ENCODE peak calls at places on chromosome 5, in six cellular contexts. One of them, this sample, is unnamed.

GRCh38 chr5:81165493-81166119 is 67.5 kb upstream of the CKMT2 start:
- DNase-seq in A549: peak
- DNase-seq in HepG2: peak
- DNase-seq in GM12878: no peak
- DNase-seq in endothelial cell of umbilical vein: peak
- DNase-seq in K562: peak
- DNase-seq in this sample: peak

GRCh38 chr5:109038209-109038840 is 290.6 kb downstream of the FER start:
- DNase-seq in A549: no peak
- DNase-seq in HepG2: no peak
- DNase-seq in GM12878: no peak
- DNase-seq in endothelial cell of umbilical vein: peak
- DNase-seq in K562: no peak
- DNase-seq in this sample: no peak

GRCh38 chr5:179623906-179624741 is 653 bp upstream of the HNRNPH1 start:
- DNase-seq in A549: no peak
- DNase-seq in HepG2: peak
- DNase-seq in GM12878: no peak
- DNase-seq in endothelial cell of umbilical vein: peak
- DNase-seq in K562: peak
- DNase-seq in this sample: peak

GRCh38 chr5:61306531-61307195 is 25.4 kb upstream of the ZSWIM6 start:
- DNase-seq in A549: no peak
- DNase-seq in HepG2: no peak
- DNase-seq in GM12878: no peak
- DNase-seq in endothelial cell of umbilical vein: no peak
- DNase-seq in K562: no peak
- DNase-seq in this sample: no peak

GRCh38 chr5:121693864-121694263 is 157.8 kb upstream of the FTMT start:
- DNase-seq in A549: no peak
- DNase-seq in HepG2: no peak
- DNase-seq in GM12878: no peak
- DNase-seq in endothelial cell of umbilical vein: no peak
- DNase-seq in K562: no peak
- DNase-seq in this sample: peak

GRCh38 chr5:178202541-178202940 is 1.8 kb upstream of the HNRNPAB start:
- DNase-seq in A549: no peak
- DNase-seq in HepG2: no peak
- DNase-seq in GM12878: no peak
- DNase-seq in endothelial cell of umbilical vein: no peak
- DNase-seq in K562: no peak
- DNase-seq in this sample: no peak

GRCh38 chr5:78242001-78242400 is 52.5 kb downstream of the AP3B1 start:
- DNase-seq in A549: no peak
- DNase-seq in HepG2: no peak
- DNase-seq in GM12878: no peak
- DNase-seq in endothelial cell of umbilical vein: no peak
- DNase-seq in K562: no peak
- DNase-seq in this sample: no peak

GRCh38 chr5:6728011-6728794 is 15.0 kb downstream of the TENT4A start:
- DNase-seq in A549: no peak
- DNase-seq in HepG2: no peak
- DNase-seq in GM12878: no peak
- DNase-seq in endothelial cell of umbilical vein: no peak
- DNase-seq in K562: no peak
- DNase-seq in this sample: no peak

GRCh38 chr5:44909009-44909408 is 100.3 kb downstream of the MRPS30 start:
- DNase-seq in A549: no peak
- DNase-seq in HepG2: no peak
- DNase-seq in GM12878: no peak
- DNase-seq in endothelial cell of umbilical vein: no peak
- DNase-seq in K562: no peak
- DNase-seq in this sample: no peak

GRCh38 chr5:112201141-112201540 is 217.9 kb downstream of the EPB41L4A start:
- DNase-seq in A549: no peak
- DNase-seq in HepG2: no peak
- DNase-seq in GM12878: no peak
- DNase-seq in endothelial cell of umbilical vein: no peak
- DNase-seq in K562: no peak
- DNase-seq in this sample: no peak

GRCh38 chr5:137733922-137734695 is 1.8 kb downstream of the KLHL3 start:
- DNase-seq in A549: no peak
- DNase-seq in HepG2: no peak
- DNase-seq in GM12878: no peak
- DNase-seq in endothelial cell of umbilical vein: peak
- DNase-seq in K562: no peak
- DNase-seq in this sample: no peak

GRCh38 chr5:106797996-106798395 is 872.7 kb downstream of the EFNA5 start:
- DNase-seq in A549: no peak
- DNase-seq in HepG2: no peak
- DNase-seq in GM12878: no peak
- DNase-seq in endothelial cell of umbilical vein: no peak
- DNase-seq in K562: no peak
- DNase-seq in this sample: no peak

DNA sequence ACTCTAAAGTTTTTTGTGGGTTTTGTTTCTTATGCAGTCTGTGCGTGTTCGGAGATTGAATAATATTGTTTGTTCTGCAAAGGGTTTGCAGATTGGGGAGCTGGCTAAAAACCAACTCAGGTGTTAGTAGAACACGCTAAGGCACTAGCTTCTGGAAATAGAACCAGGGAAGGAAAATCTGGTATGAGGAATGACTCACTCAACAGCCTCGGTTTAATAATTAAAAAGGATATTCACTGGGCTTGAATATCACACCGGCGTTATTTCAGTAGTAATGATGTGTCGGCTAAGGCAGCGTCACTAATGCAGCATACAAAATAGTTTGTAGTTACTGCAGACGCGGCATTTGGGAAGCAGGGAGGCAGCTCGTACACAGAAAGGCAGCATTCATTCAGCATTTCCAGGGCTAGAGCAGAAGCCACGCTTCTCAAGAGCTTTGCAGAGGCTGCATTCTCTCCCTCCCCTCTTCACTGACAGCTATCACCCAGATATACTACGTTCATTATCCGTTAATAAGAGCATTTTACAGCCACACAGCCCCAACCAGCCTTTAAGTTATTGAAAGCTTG is 1.7 kb downstream of the ADRA1B start:
- DNase-seq in A549: peak
- DNase-seq in HepG2: no peak
- DNase-seq in GM12878: no peak
- DNase-seq in endothelial cell of umbilical vein: no peak
- DNase-seq in K562: no peak
- DNase-seq in this sample: no peak
- TF ChIP-seq POLR2A in A549: no peak
- TF ChIP-seq POLR2A in HepG2: no peak
- TF ChIP-seq POLR2A in GM12878: no peak
- TF ChIP-seq POLR2A in endothelial cell of umbilical vein: no peak
- TF ChIP-seq POLR2A in K562: no peak
- TF ChIP-seq POLR2A in this sample: no peak

GRCh38 chr5:134246771-134247329 is 21.0 kb upstream of the PPP2CA start:
- DNase-seq in A549: no peak
- DNase-seq in HepG2: peak
- DNase-seq in GM12878: no peak
- DNase-seq in endothelial cell of umbilical vein: no peak
- DNase-seq in K562: no peak
- DNase-seq in this sample: no peak
- TF ChIP-seq MYC in A549: no peak
- TF ChIP-seq MYC in HepG2: no peak
- TF ChIP-seq MYC in GM12878: no peak
- TF ChIP-seq MYC in endothelial cell of umbilical vein: no peak
- TF ChIP-seq MYC in K562: no peak
- TF ChIP-seq MYC in this sample: no peak

DNA sequence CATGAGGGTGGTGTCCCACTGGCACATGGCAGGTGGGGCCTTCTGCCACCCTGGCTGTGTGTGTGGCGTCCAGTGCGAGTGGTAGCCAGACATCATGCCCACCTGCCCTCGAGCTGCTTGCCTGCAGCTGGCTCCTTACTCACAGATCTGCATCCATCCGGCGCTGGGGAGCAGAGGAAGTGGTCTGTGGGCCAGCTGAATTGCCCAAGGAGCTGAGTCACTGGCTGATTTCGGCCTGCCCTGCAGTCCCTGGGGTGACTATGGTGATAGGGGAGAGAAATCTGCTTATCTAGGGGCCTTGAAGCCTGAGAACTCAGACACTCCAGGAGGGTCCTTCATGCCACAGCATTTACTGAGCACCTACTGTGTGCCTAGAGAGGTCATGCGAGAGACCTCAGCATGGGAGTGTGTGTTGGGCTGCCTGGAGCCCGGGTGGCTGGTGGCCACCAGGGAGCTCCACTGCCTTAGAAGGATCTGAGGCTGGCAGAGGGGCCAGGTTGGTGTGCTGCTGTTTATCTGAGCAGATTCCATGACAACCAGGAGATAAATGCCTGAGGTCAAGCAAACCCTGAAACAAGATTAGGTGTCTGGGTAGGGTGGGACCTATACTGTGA is 57.1 kb downstream of the SLC22A5 start:
- DNase-seq in A549: peak
- DNase-seq in HepG2: peak
- DNase-seq in GM12878: no peak
- DNase-seq in endothelial cell of umbilical vein: peak
- DNase-seq in K562: peak
- DNase-seq in this sample: peak
- TF ChIP-seq POLR2A in A549: no peak
- TF ChIP-seq POLR2A in HepG2: no peak
- TF ChIP-seq POLR2A in GM12878: peak
- TF ChIP-seq POLR2A in endothelial cell of umbilical vein: no peak
- TF ChIP-seq POLR2A in K562: peak
- TF ChIP-seq POLR2A in this sample: peak

GRCh38 chr5:95861858-95862561 is 39.5 kb upstream of the GLRX start:
- DNase-seq in A549: no peak
- DNase-seq in HepG2: no peak
- DNase-seq in GM12878: no peak
- DNase-seq in endothelial cell of umbilical vein: peak
- DNase-seq in K562: no peak
- DNase-seq in this sample: peak
- TF ChIP-seq MYC in A549: no peak
- TF ChIP-seq MYC in HepG2: no peak
- TF ChIP-seq MYC in GM12878: no peak
- TF ChIP-seq MYC in endothelial cell of umbilical vein: no peak
- TF ChIP-seq MYC in K562: no peak
- TF ChIP-seq MYC in this sample: no peak

GRCh38 chr5:174532453-174533126 is 191.8 kb upstream of the MSX2 start:
- DNase-seq in A549: peak
- DNase-seq in HepG2: peak
- DNase-seq in GM12878: no peak
- DNase-seq in endothelial cell of umbilical vein: peak
- DNase-seq in K562: peak
- DNase-seq in this sample: peak
- TF ChIP-seq POLR2A in A549: no peak
- TF ChIP-seq POLR2A in HepG2: no peak
- TF ChIP-seq POLR2A in GM12878: no peak
- TF ChIP-seq POLR2A in endothelial cell of umbilical vein: no peak
- TF ChIP-seq POLR2A in K562: no peak
- TF ChIP-seq POLR2A in this sample: no peak

DNA sequence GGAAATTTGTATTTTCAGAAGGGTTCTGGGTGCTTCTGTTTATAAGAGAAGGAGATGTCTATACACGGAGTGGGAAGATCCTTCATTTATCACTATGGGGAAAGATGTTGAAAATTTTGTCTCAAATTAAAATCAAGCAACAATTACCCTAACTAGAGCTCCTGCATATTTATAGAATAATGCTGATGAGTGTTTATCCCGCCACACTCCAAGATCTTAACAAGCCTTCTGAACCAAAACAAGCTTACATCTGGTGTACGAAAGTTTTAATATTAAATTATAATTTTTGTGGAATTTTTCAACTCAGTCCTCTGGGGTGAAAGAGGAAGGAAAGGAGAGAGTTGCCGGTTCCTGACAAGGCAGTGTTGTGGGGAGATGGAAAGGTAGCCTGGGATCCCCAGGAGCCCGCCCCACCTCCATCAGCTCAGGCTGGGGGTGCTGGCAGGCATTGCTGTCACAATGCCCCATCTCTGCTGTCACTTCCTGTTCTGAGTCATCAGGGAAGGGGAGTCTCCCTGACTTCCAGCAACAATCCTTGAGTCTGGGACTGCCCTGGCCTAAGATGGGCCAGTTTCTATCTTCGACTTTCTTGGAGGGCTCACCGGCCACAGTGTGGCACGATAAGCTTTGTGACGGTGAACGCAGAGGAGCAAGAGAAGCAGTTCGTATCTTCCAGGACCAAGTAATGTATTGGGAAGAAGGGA is 64.5 kb downstream of the ERAP1 start:
- DNase-seq in A549: no peak
- DNase-seq in HepG2: no peak
- DNase-seq in GM12878: no peak
- DNase-seq in endothelial cell of umbilical vein: peak
- DNase-seq in K562: peak
- DNase-seq in this sample: peak
- TF ChIP-seq MYC in A549: no peak
- TF ChIP-seq MYC in HepG2: no peak
- TF ChIP-seq MYC in GM12878: no peak
- TF ChIP-seq MYC in endothelial cell of umbilical vein: no peak
- TF ChIP-seq MYC in K562: no peak
- TF ChIP-seq MYC in this sample: no peak